ENCODE peak calls at places on chromosome 10, in nine cellular contexts. P, U, C, I, E, Q, R, V and M are unnamed samples.

GRCh38 chr10:61804414-61804813 is 97.1 kb upstream of the ARID5B start:
- DNase-seq in P (no peak), U (no peak), C (peak; percentile 48), I (no peak), E (no peak), Q (no peak), R (no peak), V (no peak), M (no peak)

GRCh38 chr10:74754397-74754796 is 72.0 kb upstream of the KAT6B start:
- DNase-seq in P (no peak), U (no peak), C (no peak), I (no peak), E (no peak), Q (no peak), R (no peak), V (no peak), M (no peak)

GRCh38 chr10:3465406-3465891 is 292.9 kb upstream of the PITRM1 start:
- DNase-seq in P (no peak), U (no peak), C (peak; percentile 28), I (no peak), E (no peak), Q (no peak), R (no peak), V (no peak), M (no peak)

GRCh38 chr10:6151087-6151977 is 51.4 kb upstream of the PFKFB3 start:
- DNase-seq in P (no peak), U (no peak), C (peak; percentile 76), I (peak; percentile 71), E (no peak), Q (no peak), R (no peak), V (no peak), M (no peak)

GRCh38 chr10:18104223-18104872 is 35.9 kb upstream of the CACNB2 start:
- DNase-seq in P (peak; percentile 4), U (peak; percentile 25), C (peak; percentile 60), I (no peak), E (no peak), Q (no peak), R (no peak), V (no peak), M (no peak)

GRCh38 chr10:29105516-29106215 is 183.2 kb upstream of the LYZL1 start:
- DNase-seq in P (no peak), U (no peak), C (peak; percentile 75), I (no peak), E (no peak), Q (no peak), R (peak; percentile 11), V (no peak), M (peak; percentile 83)

GRCh38 chr10:130231211-130231850 is 95.1 kb downstream of the GLRX3 start:
- DNase-seq in P (no peak), U (no peak), C (no peak), I (no peak), E (no peak), Q (no peak), R (no peak), V (no peak), M (no peak)

GRCh38 chr10:24965051-24965450 is 12.6 kb upstream of the PRTFDC1 start:
- DNase-seq in P (no peak), U (no peak), C (no peak), I (no peak), E (no peak), Q (no peak), R (no peak), V (no peak), M (no peak)

GRCh38 chr10:128087884-128088695 is 38.1 kb downstream of the MKI67 start:
- DNase-seq in P (no peak), U (peak; percentile 38), C (no peak), I (no peak), E (no peak), Q (no peak), R (no peak), V (no peak), M (no peak)

GRCh38 chr10:99660662-99661369 is 1.5 kb downstream of the ENTPD7 start:
- DNase-seq in P (no peak), U (no peak), C (peak; percentile 47), I (no peak), E (no peak), Q (no peak), R (no peak), V (no peak), M (peak; percentile 51)

GRCh38 chr10:24174014-24174413 is 34.9 kb upstream of the KIAA1217 start:
- DNase-seq in P (no peak), U (no peak), C (no peak), I (no peak), E (no peak), Q (no peak), R (no peak), V (no peak), M (no peak)

GRCh38 chr10:82211331-82211730 is 336.3 kb downstream of the NRG3 start:
- DNase-seq in P (no peak), U (no peak), C (peak; percentile 54), I (no peak), E (no peak), Q (no peak), R (no peak), V (no peak), M (no peak)

GRCh38 chr10:120172371-120172770 is 279.8 kb downstream of the SEC23IP start:
- DNase-seq in P (no peak), U (no peak), C (no peak), I (no peak), E (no peak), Q (no peak), R (no peak), V (no peak), M (peak; percentile 1)